ENCODE peak calls at places on chromosomes 7 and 10, in seven cellular contexts. A is H9, G is cardiac muscle cell, K is aorta, X is neuronal stem cell, V is neural progenitor cell, I is spleen. Y is an unnamed sample. For H3K4me1, the result is how much of the 10 kb centered on the place peaks cover.

GRCh38 chr7:102222445-102222844 is 64.2 kb upstream of the SH2B2 start:
- DNase-seq in G (no peak), X (no peak), K (no peak), A (no peak), I (no peak), V (no peak), Y (no peak)

GRCh38 chr7:22150221-22150620 is 204.5 kb upstream of the CDCA7L start:
- DNase-seq in I (no peak), V (no peak), X (no peak), G (peak), K (no peak), A (no peak), Y (no peak)

GRCh38 chr10:16521311-16522016 is at the start of gene C1QL3:
- DNase-seq in G (peak), A (peak), V (peak), K (no peak), X (no peak), I (no peak), Y (no peak)

GRCh38 chr10:62199584-62199983 is 69.1 kb downstream of the RTKN2 start:
- DNase-seq in V (no peak), I (no peak), K (no peak), X (no peak), G (peak), A (no peak), Y (no peak)

GRCh38 chr7:96118449-96119001 is 203.4 kb downstream of the SLC25A13 start:
- DNase-seq in G (peak), I (no peak), V (peak), X (no peak), K (no peak), A (peak), Y (no peak)

GRCh38 chr10:118926018-118926417 is 103.5 kb upstream of the NANOS1 start:
- DNase-seq in K (no peak), A (no peak), I (no peak), X (no peak), V (no peak), G (no peak), Y (no peak)

GRCh38 chr10:22635650-22636049 is 78.7 kb downstream of the PIP4K2A start:
- DNase-seq in V (no peak), X (no peak), K (no peak), I (no peak), G (no peak), A (no peak), Y (no peak)

GRCh38 chr10:93071177-93071472 is 2.6 kb upstream of the CYP26A1 start:
- DNase-seq in G (no peak), K (no peak), A (no peak), I (no peak), V (no peak), X (no peak), Y (no peak)

GRCh38 chr7:15571303-15571878 is 9.6 kb upstream of the AGMO start:
- DNase-seq in A (no peak), G (peak), I (no peak), K (no peak), V (no peak), X (no peak), Y (no peak)

GRCh38 chr10:119268871-119269506 is 61.6 kb downstream of the GRK5 start:
- DNase-seq in G (no peak), K (peak), V (no peak), A (no peak), X (no peak), I (peak), Y (no peak)

GRCh38 chr7:117769085-117769484 is 104.2 kb downstream of the CTTNBP2 start:
- DNase-seq in G (no peak), K (no peak), I (no peak), X (no peak), A (no peak), V (no peak), Y (no peak)

GRCh38 chr10:76287856-76288255 is 856.4 kb downstream of the LRMDA start:
- DNase-seq in I (no peak), A (no peak), X (no peak), G (peak), V (no peak), K (no peak), Y (no peak)

GRCh38 chr7:155887174-155887525 is 74.9 kb upstream of the SHH start:
- DNase-seq in V (no peak), G (no peak), I (peak), A (no peak), K (peak), X (no peak), Y (no peak)

GRCh38 chr10:132257271-132257670 is 50.5 kb downstream of the STK32C start:
- DNase-seq in G (peak), I (no peak), A (no peak), V (no peak), X (no peak), K (no peak), Y (no peak)

GRCh38 chr10:70432101-70432500 is 9.4 kb downstream of the NODAL start:
- DNase-seq in A (no peak), K (no peak), G (peak), I (no peak), V (peak), X (no peak), Y (no peak)

GRCh38 chr10:4215485-4215884 is 430.5 kb upstream of the KLF6 start:
- DNase-seq in I (no peak), X (no peak), G (no peak), A (no peak), K (no peak), V (no peak), Y (no peak)

GRCh38 chr7:98398567-98399372 is 2.1 kb downstream of the BAIAP2L1 start:
- DNase-seq in A (no peak), I (no peak), G (no peak), X (no peak), K (no peak), V (peak), Y (no peak)

GRCh38 chr10:93160829-93161228 is 87.1 kb downstream of the CYP26A1 start:
- DNase-seq in X (no peak), V (no peak), I (no peak), K (peak), A (no peak), G (peak), Y (no peak)

GRCh38 chr7:6705959-6706665 is 635 bp downstream of the ZNF12 start:
- DNase-seq in X (no peak), I (peak), G (peak), A (peak), V (peak), K (peak), Y (peak)

GRCh38 chr7:108653526-108653925 is 83.9 kb downstream of the DNAJB9 start:
- DNase-seq in V (no peak), K (no peak), I (no peak), G (peak), A (no peak), X (no peak), Y (no peak)

GRCh38 chr10:43041422-43042342 is 35.2 kb upstream of the RET start:
- DNase-seq in K (peak), V (no peak), X (no peak), A (no peak), G (no peak), I (peak), Y (peak)

GRCh38 chr7:116339564-116339963 is 129.2 kb downstream of the TES start:
- DNase-seq in K (no peak), A (no peak), V (no peak), I (no peak), X (no peak), G (peak), Y (no peak)

GRCh38 chr7:124032369-124033092 is at the start of gene TMEM229A:
- DNase-seq in K (peak), X (peak), I (peak), V (peak), A (peak), G (peak), Y (peak)

GRCh38 chr10:76432274-76433012 is 1001.0 kb downstream of the LRMDA start:
- DNase-seq in K (no peak), G (peak), I (no peak), A (no peak), X (no peak), V (no peak), Y (no peak)

GRCh38 chr10:44921506-44921905 is 10.4 kb downstream of the TMEM72 start:
- DNase-seq in I (no peak), X (no peak), V (no peak), K (no peak), G (no peak), A (no peak), Y (no peak)
- H3K4me1 ChIP-seq in I (under half), X (under half), V (under half), K (under half), G (under half), A (under half), Y (under half)

GRCh38 chr7:12092499-12093130 is 118.5 kb upstream of the TMEM106B start:
- DNase-seq in V (no peak), K (peak), X (no peak), A (no peak), G (peak), I (no peak), Y (no peak)
- H3K27ac ChIP-seq in V (no peak), K (no peak), X (no peak), A (no peak), G (no peak), I (no peak), Y (no peak)

DNA sequence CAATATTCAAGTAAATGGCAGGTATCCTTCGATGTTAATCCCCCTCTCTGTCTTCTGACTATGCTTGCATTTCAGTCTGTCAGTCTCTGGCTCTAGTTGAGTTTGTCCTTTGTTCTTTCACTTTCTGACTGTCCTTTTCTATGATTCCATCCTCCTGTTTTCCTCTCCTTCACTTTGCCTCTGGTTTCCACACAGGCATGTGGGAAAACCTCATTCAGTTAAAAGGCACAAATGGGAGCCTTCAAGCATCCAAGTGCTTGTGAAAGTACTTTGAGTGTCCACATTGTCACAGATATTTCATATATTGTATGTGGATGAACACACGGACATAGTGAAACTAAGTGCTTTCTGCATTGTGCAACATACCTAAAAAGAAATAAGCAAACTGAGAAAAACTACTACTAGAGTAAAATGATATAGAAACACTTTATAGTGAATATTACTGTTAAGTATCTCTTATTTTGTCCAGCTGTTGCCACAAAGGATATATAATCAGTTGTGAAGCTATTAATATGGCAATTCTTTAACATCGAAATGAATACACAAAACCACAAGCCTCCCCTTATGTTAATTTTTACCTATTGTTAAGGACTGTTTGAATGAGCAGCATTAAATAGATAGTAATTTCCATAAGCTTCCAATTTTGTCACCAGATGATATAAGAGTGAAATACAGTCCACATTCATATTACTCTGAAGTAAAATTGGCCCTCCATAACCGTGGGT is 71.7 kb downstream of the NRBF2 start:
- DNase-seq in K (no peak), I (no peak), V (no peak), X (no peak), A (no peak), G (no peak), Y (no peak)
- H3K4me1 ChIP-seq in K (under half), I (half or more), V (under half), X (under half), A (under half), G (under half), Y (under half)

GRCh38 chr10:13994932-13995331 is 335.8 kb downstream of the FRMD4A start:
- DNase-seq in G (no peak), K (no peak), I (no peak), A (no peak), X (no peak), V (no peak), Y (no peak)

GRCh38 chr10:13991353-13991752 is 339.4 kb downstream of the FRMD4A start:
- DNase-seq in V (peak), G (no peak), K (no peak), X (no peak), I (no peak), A (no peak), Y (no peak)

GRCh38 chr10:13993169-13993568 is 337.6 kb downstream of the FRMD4A start:
- DNase-seq in X (no peak), K (no peak), V (no peak), A (no peak), G (peak), I (no peak), Y (no peak)

GRCh38 chr10:13990918-13991317 is 339.8 kb downstream of the FRMD4A start:
- DNase-seq in I (no peak), A (no peak), K (no peak), X (no peak), V (no peak), G (peak), Y (no peak)

DNA sequence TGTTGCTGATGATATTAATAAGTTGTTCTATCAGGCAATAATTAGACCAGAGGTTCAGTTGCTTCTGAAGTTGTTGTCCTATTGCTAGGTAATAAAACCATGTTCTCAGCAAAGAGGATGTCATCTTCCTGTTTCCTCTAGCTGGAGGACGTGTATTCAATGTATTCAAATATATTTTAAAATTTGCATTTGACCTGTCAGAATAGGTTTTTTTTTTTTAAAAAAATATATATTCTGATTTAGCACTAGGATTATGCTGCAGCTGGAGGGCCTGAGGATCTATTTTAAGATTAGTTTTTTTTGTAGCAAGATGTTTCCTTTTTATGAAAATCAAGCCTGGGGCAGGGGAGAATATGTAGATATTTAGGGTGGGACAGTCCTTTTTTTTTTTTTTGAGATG is 337.1 kb downstream of the FRMD4A start:
- DNase-seq in A (no peak), G (no peak), V (no peak), X (no peak), I (no peak), K (no peak), Y (no peak)
- H3K27ac ChIP-seq in A (no peak), G (no peak), V (no peak), X (no peak), I (peak), K (no peak), Y (no peak)

DNA sequence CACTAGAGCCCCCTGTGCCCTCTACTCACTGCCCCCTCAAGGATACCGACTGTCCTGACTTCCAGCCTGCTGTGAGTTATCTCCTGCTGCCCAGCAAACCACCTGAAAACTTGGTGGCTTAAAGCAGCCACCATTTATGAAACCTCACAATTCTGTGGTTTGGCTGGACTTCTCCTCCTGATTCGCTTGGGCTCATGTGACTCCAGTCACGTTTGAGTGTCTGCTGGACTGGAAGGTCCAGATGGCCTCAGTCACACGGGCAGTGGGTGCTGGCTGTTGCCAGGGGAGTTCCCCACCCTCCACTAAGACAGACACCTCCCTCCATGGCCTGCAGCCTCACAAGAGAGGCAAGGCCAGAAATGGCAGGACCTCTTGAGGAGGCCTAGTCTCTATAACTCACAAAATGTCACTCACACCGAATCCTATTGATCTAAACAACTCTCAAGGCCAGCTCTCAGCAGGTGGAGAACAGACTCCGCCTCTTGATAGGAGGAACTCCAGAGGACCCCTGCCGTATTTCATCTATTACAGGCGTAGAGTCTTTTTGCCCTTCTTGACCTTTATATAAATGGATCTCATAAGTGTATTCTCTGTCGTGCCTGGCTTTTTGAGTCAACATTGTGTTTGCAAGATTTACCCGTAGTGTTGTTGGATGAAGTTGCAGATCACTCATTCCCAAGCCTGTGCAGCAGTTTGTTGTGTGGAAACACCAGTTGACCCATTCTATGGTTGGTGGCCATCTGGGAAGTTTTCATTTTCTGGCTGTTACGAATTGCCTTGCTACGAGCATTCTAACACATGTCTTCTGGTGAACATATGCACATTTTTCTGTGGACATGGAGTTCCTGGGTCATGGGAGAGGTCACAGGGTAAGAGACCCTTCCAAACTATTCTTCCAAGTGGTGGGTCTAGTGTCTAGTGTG is 48.3 kb downstream of the ZMIZ1 start:
- DNase-seq in A (no peak), V (no peak), G (peak), I (peak), K (no peak), X (no peak), Y (peak)
- H3K4me1 ChIP-seq in A (under half), V (under half), G (half or more), I (half or more), K (under half), X (under half), Y (under half)

GRCh38 chr7:47482013-47482761 is 99.7 kb downstream of the TNS3 start:
- DNase-seq in G (peak), X (no peak), A (no peak), K (peak), V (no peak), I (peak), Y (no peak)
- H3K27ac ChIP-seq in G (peak), X (no peak), A (no peak), K (peak), V (no peak), I (peak), Y (peak)

DNA sequence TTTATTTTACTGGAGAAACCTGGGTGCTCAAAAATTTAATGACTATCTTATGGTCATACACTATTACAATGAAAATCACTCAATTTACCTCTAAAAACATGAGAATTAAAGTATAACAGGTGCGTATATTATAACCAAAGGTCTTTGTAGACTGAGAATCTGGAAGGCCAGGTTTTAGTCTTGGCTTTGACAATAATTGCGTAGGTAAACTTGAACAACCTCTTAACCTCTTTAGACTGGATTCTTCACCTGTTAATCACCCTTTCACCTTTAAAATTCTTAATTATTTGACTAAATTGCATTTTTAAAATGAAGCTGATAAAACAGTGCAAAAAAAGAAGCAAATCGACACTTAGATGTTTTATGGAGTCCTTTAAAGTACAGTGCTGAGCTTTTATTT is 156.1 kb downstream of the SEMA3E start:
- DNase-seq in G (no peak), A (no peak), X (no peak), V (no peak), K (no peak), I (no peak), Y (no peak)
- H3K4me1 ChIP-seq in G (under half), A (under half), X (under half), V (under half), K (under half), I (under half), Y (under half)

GRCh38 chr7:90713628-90714027 is 117.5 kb downstream of the CDK14 start:
- DNase-seq in G (peak), K (no peak), A (no peak), I (no peak), V (no peak), X (no peak), Y (no peak)
- H3K27ac ChIP-seq in G (peak), K (no peak), A (no peak), I (no peak), V (no peak), X (no peak), Y (no peak)

DNA sequence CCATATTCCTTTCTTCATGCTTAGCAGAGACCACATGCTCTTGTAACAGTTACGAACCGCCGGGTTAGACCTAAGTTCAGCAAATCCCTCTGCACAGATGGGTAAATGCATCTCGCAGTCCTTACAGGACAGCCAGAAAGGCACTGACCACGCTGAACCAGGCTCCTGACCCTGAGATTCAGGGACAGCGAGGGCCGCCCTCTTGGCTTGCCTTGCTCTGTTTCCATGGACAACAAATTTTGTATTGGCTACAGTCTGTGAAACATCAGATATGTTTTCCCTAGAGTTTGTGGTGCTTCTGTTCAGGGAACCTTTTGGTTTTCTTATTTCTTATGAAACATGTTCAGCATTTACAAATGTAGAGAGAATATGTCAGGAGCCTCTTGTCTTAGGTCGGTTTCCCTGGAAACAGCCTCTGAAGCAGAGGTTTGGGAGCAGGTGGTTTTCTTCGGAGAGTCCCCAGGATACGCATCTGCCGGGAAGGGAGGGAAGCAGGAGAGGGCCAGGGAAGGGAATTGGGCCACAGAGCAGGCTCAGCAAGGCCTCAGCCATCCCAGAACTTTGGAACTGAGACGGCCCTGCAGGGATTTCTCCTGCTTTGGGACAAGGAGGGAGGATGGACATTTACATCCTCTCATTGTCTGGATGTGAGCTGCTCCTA is 260.1 kb downstream of the CCDC3 start:
- DNase-seq in G (no peak), K (peak), I (no peak), X (no peak), A (no peak), V (no peak), Y (no peak)
- H3K4me1 ChIP-seq in G (under half), K (under half), I (under half), X (under half), A (under half), V (under half), Y (under half)